ENCODE peak calls at places on chromosomes 5 and 9, in seven cellular contexts. R, H, A, E, D, P and L are unnamed samples.

GRCh38 chr5:55154893-55155292 is 5.1 kb upstream of the GPX8 start:
- DNase-seq in R (no peak), H (no peak), A (no peak), E (no peak), D (no peak), P (peak), L (no peak)

GRCh38 chr9:68746564-68746963 is 41.5 kb downstream of the PIP5K1B start:
- DNase-seq in R (no peak), H (peak), A (no peak), E (no peak), D (no peak), P (no peak), L (no peak)

GRCh38 chr5:38528162-38528703 is 28.2 kb downstream of the LIFR start:
- DNase-seq in R (no peak), H (no peak), A (no peak), E (no peak), D (no peak), P (no peak), L (no peak)

GRCh38 chr5:36492998-36493655 is 113.3 kb upstream of the SLC1A3 start:
- DNase-seq in R (no peak), H (no peak), A (no peak), E (no peak), D (no peak), P (peak), L (no peak)

GRCh38 chr5:2732004-2732403 is 19.5 kb downstream of the IRX2 start:
- DNase-seq in R (no peak), H (no peak), A (no peak), E (no peak), D (no peak), P (no peak), L (no peak)

GRCh38 chr9:34463098-34463900 is 4.7 kb downstream of the DNAI1 start:
- DNase-seq in R (no peak), H (no peak), A (no peak), E (no peak), D (no peak), P (peak), L (no peak)

GRCh38 chr9:16316911-16317817 is 553.3 kb downstream of the BNC2 start:
- DNase-seq in R (no peak), H (no peak), A (no peak), E (no peak), D (no peak), P (no peak), L (no peak)

GRCh38 chr9:75826292-75826691 is 64.2 kb upstream of the PCSK5 start:
- DNase-seq in R (no peak), H (no peak), A (no peak), E (no peak), D (no peak), P (no peak), L (no peak)

GRCh38 chr5:139394123-139394653 is 716 bp downstream of the PROB1 start:
- DNase-seq in R (peak), H (peak), A (no peak), E (peak), D (no peak), P (no peak), L (no peak)

GRCh38 chr9:22342489-22343217 is 104.0 kb upstream of the DMRTA1 start:
- DNase-seq in R (no peak), H (no peak), A (no peak), E (peak), D (no peak), P (peak), L (no peak)

GRCh38 chr9:137241490-137242328 is 622 bp downstream of the TUBB4B start:
- DNase-seq in R (peak), H (no peak), A (no peak), E (peak), D (no peak), P (no peak), L (no peak)

GRCh38 chr9:91207889-91208651 is 153.6 kb downstream of the AUH start:
- DNase-seq in R (no peak), H (no peak), A (peak), E (no peak), D (no peak), P (peak), L (no peak)

GRCh38 chr5:72378636-72379289 is 58.6 kb downstream of the PTCD2 start:
- DNase-seq in R (no peak), H (no peak), A (no peak), E (peak), D (no peak), P (peak), L (no peak)

GRCh38 chr9:77163889-77164288 is 13.4 kb upstream of the VPS13A start:
- DNase-seq in R (no peak), H (no peak), A (no peak), E (no peak), D (no peak), P (peak), L (no peak)

GRCh38 chr5:141909212-141909611 is 14.5 kb upstream of the DELE1 start:
- DNase-seq in R (no peak), H (no peak), A (no peak), E (no peak), D (no peak), P (no peak), L (no peak)

GRCh38 chr9:92266486-92266885 is 27.0 kb downstream of the IARS1 start:
- DNase-seq in R (no peak), H (no peak), A (no peak), E (no peak), D (no peak), P (no peak), L (no peak)

GRCh38 chr5:56827043-56827442 is 11.7 kb downstream of the MAP3K1 start:
- DNase-seq in R (no peak), H (peak), A (no peak), E (no peak), D (no peak), P (no peak), L (no peak)

GRCh38 chr9:93115486-93115885 is 18.6 kb downstream of the NINJ1 start:
- DNase-seq in R (peak), H (no peak), A (no peak), E (no peak), D (no peak), P (no peak), L (no peak)

GRCh38 chr9:107504585-107505455 is 15.3 kb upstream of the KLF4 start:
- DNase-seq in R (no peak), H (no peak), A (no peak), E (peak), D (no peak), P (peak), L (no peak)

GRCh38 chr5:33490071-33490665 is 49.4 kb downstream of the TARS1 start:
- DNase-seq in R (no peak), H (no peak), A (no peak), E (no peak), D (no peak), P (no peak), L (no peak)

GRCh38 chr9:83978992-83979811 is 813 bp downstream of the HNRNPK start:
- DNase-seq in R (peak), H (peak), A (no peak), E (peak), D (peak), P (peak), L (peak)

GRCh38 chr5:74665246-74665645 is 19.8 kb upstream of the HEXB start:
- DNase-seq in R (no peak), H (no peak), A (no peak), E (no peak), D (no peak), P (no peak), L (no peak)